ENCODE peak calls at places on chromosomes 12 and 14, in seven cellular contexts. G is gastrocnemius medialis, Q is tibial artery, X is endothelial cell of umbilical vein, C is neural progenitor cell, O is SK-N-SH, U is PC-9. Z is an unnamed sample.

GRCh38 chr14:106586098-106586704 is 1059.8 kb downstream of the TMEM121 start:
- DNase-seq in O (peak; percentile 36), Q (no peak), U (no peak), G (no peak), C (no peak), X (no peak), Z (no peak)

GRCh38 chr14:53620325-53620716 is 336.3 kb downstream of the BMP4 start:
- DNase-seq in Q (no peak), O (no peak), X (no peak), C (no peak), U (no peak), G (no peak), Z (no peak)

GRCh38 chr12:99767809-99768208 is 120.3 kb downstream of the GARIN6 start:
- DNase-seq in Q (no peak), G (no peak), X (peak; percentile 1), C (no peak), O (no peak), U (no peak), Z (peak; percentile 8)

GRCh38 chr12:109740694-109741245 is 27.1 kb downstream of the FAM222A start:
- DNase-seq in X (no peak), U (no peak), O (peak; percentile 10), G (no peak), C (no peak), Q (peak; percentile 10), Z (no peak)

GRCh38 chr12:121797937-121798801 is 4.7 kb upstream of the RHOF start:
- DNase-seq in O (peak; percentile 83), X (peak; percentile 55), C (peak; percentile 65), Q (peak; percentile 63), U (no peak), G (peak; percentile 95), Z (peak; percentile 86)

GRCh38 chr14:37551119-37551518 is 43.9 kb downstream of the FOXA1 start:
- DNase-seq in Q (no peak), U (no peak), C (no peak), O (no peak), X (no peak), G (no peak), Z (no peak)

GRCh38 chr14:101135796-101136742 is 232.5 kb upstream of the RTL1 start:
- DNase-seq in X (no peak), Q (no peak), G (no peak), U (no peak), C (no peak), O (peak; percentile 54), Z (no peak)

GRCh38 chr12:103799504-103800251 is 41.4 kb downstream of the NT5DC3 start:
- DNase-seq in Q (no peak), X (no peak), G (peak; percentile 79), U (peak; percentile 96), O (no peak), C (no peak), Z (peak; percentile 63)

GRCh38 chr14:104099096-104100041 is 13.9 kb downstream of the ASPG start:
- DNase-seq in Q (no peak), C (no peak), O (no peak), U (no peak), G (no peak), X (no peak), Z (no peak)

GRCh38 chr12:2307550-2307949 is 254.8 kb downstream of the CACNA1C start:
- DNase-seq in Q (no peak), C (no peak), U (no peak), X (no peak), G (no peak), O (no peak), Z (no peak)

GRCh38 chr14:53993920-53994607 is 37.4 kb upstream of the BMP4 start:
- DNase-seq in G (no peak), Q (no peak), C (no peak), X (no peak), U (no peak), O (no peak), Z (no peak)

GRCh38 chr14:96888593-96888992 is 91.4 kb downstream of the VRK1 start:
- DNase-seq in Q (no peak), U (no peak), C (peak; percentile 73), G (no peak), O (no peak), X (no peak), Z (no peak)

GRCh38 chr12:55060470-55060869 is 40.7 kb downstream of the NEUROD4 start:
- DNase-seq in Q (no peak), X (no peak), G (no peak), O (no peak), C (no peak), U (no peak), Z (no peak)

GRCh38 chr14:61388173-61388975 is 67.0 kb downstream of the PRKCH start:
- DNase-seq in G (no peak), C (no peak), U (peak; percentile 98), O (no peak), X (peak; percentile 69), Q (no peak), Z (no peak)

GRCh38 chr12:78034025-78034424 is 203.3 kb downstream of the NAV3 start:
- DNase-seq in C (no peak), Q (peak; percentile 27), G (no peak), X (no peak), O (no peak), U (no peak), Z (no peak)

GRCh38 chr12:122422769-122423257 is 344 bp upstream of the CLIP1 start:
- DNase-seq in O (no peak), C (peak; percentile 64), U (peak; percentile 69), Q (no peak), X (peak; percentile 49), G (no peak), Z (no peak)

GRCh38 chr14:22796087-22796707 is 19.0 kb downstream of the SLC7A7 start:
- DNase-seq in X (no peak), O (no peak), C (no peak), G (no peak), Q (no peak), U (no peak), Z (peak; percentile 41)

GRCh38 chr14:22794533-22794932 is 20.7 kb downstream of the SLC7A7 start:
- DNase-seq in Q (no peak), U (no peak), O (no peak), C (no peak), X (no peak), G (no peak), Z (no peak)

GRCh38 chr14:22793976-22794375 is 21.3 kb downstream of the SLC7A7 start:
- DNase-seq in C (no peak), U (no peak), O (no peak), Q (no peak), X (no peak), G (no peak), Z (no peak)

GRCh38 chr14:22791302-22791701 is 23.9 kb downstream of the SLC7A7 start:
- DNase-seq in U (no peak), C (no peak), G (no peak), Q (no peak), X (no peak), O (no peak), Z (peak; percentile 73)

DNA sequence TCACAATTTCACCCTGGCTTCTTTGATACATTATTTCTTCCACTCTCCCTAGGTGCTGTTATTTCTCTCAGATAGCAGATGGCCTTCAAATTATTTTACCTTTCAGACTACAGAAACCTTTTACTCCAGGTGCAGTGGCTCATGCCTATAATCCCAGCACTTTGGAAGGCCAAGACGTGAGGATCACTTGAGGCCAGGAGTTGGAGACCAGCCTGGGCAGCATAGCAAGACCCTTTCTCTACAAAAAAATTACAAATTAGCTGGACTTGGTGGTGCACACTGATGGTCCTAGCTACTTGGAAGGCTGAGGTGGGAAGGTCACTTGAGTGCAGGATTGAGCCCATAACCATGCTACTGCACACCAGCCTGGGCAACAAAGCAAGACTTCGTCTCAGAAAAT is 23.1 kb downstream of the SLC7A7 start:
- DNase-seq in U (no peak), C (no peak), X (no peak), Q (no peak), G (no peak), O (no peak), Z (no peak)
- H3K36me3 ChIP-seq in U (no peaks in the 10 kb centered on the region), C (no peaks in the 10 kb centered on the region), X (no peaks in the 10 kb centered on the region), Q (no peaks in the 10 kb centered on the region), G (no peaks in the 10 kb centered on the region), O (no peaks in the 10 kb centered on the region), Z (no peaks in the 10 kb centered on the region)

GRCh38 chr12:28882444-28882843 is 266.6 kb upstream of the FAR2 start:
- DNase-seq in Q (no peak), C (no peak), G (no peak), U (no peak), X (no peak), O (no peak), Z (peak; percentile 15)
- TF ChIP-seq CTCF in Q (no peak), C (no peak), G (no peak), U (no peak), X (no peak), O (no peak), Z (no peak)

GRCh38 chr12:123998344-123998941 is 25.4 kb downstream of the ZNF664 start:
- DNase-seq in G (no peak), O (no peak), U (no peak), X (no peak), Q (no peak), C (no peak), Z (no peak)

GRCh38 chr12:124002021-124002640 is 29.1 kb downstream of the ZNF664 start:
- DNase-seq in O (no peak), G (no peak), C (no peak), U (no peak), Q (no peak), X (no peak), Z (no peak)

GRCh38 chr12:123998960-123999359 is 25.9 kb downstream of the ZNF664 start:
- DNase-seq in C (no peak), X (no peak), U (no peak), Q (no peak), G (no peak), O (no peak), Z (no peak)

GRCh38 chr12:124001343-124001742 is 28.3 kb downstream of the ZNF664 start:
- DNase-seq in O (no peak), X (no peak), G (no peak), C (no peak), U (no peak), Q (no peak), Z (no peak)

GRCh38 chr12:124000111-124000510 is 27.1 kb downstream of the ZNF664 start:
- DNase-seq in X (no peak), C (no peak), Q (no peak), U (no peak), G (no peak), O (no peak), Z (no peak)
- H3K36me3 ChIP-seq in X (peaks cover 7% of the 10 kb centered on the region), C (no peaks in the 10 kb centered on the region), Q (peaks cover 22% of the 10 kb centered on the region), U (peaks cover 5% of the 10 kb centered on the region), G (peaks cover 9% of the 10 kb centered on the region), O (peaks cover 62% of the 10 kb centered on the region), Z (no peaks in the 10 kb centered on the region)

DNA sequence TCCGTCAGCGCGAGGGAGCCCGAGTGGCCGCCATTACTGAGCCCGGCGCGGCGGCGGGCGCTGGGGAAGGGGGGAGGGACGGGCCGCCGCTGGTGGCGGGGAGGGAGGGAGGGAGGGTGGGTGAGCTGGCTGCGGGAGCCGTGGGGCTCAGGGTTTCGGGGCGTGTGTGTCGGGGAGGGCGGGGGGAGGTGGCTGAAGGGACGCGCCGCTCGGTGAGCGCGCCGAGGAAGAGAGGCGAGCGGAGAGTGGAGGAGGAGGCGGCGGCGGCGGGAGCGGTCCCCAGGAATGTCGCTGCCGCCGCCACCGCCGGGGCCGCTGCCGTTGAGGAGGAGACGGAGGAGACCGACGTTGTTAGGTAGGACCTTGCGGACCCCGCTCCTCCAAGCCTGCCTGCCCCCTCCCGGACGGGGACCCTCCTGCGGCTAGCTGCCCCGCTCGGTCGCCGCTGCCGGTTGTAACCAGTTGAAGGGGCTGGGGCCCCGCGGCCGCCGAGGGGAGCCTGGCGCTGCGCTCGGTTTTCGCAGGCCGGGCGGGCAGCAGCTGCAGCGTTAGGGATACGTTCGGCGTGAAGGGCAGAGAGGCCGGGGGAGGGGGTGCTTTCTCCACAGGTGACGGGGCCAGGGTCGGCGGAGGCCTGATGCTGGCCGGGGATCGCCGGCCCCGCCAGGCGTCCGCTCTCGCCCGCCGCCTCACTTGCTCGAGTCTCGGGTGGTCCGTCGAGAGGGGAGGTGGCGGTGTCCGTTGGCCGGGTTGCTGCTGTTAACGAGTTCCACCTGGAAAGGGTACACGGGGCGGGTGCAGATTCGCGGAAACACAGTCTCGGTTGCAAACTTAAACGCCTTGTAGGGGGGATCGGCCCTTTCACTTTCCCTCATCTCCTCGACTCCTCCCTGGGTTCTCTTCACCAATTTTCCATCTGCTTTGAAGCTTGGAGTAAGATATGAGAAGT is at the start of gene ARHGAP5:
- DNase-seq in X (peak; percentile 63), O (peak; percentile 76), Q (peak; percentile 43), C (peak; percentile 91), U (no peak), G (peak; percentile 38), Z (peak; percentile 85)
- TF ChIP-seq CTCF in X (no peak), O (peak; percentile 14), Q (no peak), C (peak; percentile 34), U (no peak), G (peak; percentile 37), Z (peak; percentile 21)